ENCODE peak calls at places on chromosome 12, in four cellular contexts. One of them, this sample, is unnamed.

GRCh38 chr12:10113085-10113484 is 14.3 kb upstream of the CLEC1A start:
- DNase-seq in hepatocyte: no peak
- DNase-seq in bronchial epithelial cell: peak
- DNase-seq in neural progenitor cell: no peak
- DNase-seq in this sample: no peak

GRCh38 chr12:121942145-121942718 is 23.8 kb downstream of the CFAP251 start:
- DNase-seq in hepatocyte: peak
- DNase-seq in neural progenitor cell: no peak
- DNase-seq in bronchial epithelial cell: peak
- DNase-seq in this sample: peak

GRCh38 chr12:70719672-70720420 is 82.6 kb upstream of the PTPRB start:
- DNase-seq in hepatocyte: peak
- DNase-seq in bronchial epithelial cell: peak
- DNase-seq in neural progenitor cell: peak
- DNase-seq in this sample: peak

GRCh38 chr12:57154804-57155434 is 7.5 kb upstream of the LRP1-AS start:
- DNase-seq in hepatocyte: no peak
- DNase-seq in neural progenitor cell: no peak
- DNase-seq in bronchial epithelial cell: no peak
- DNase-seq in this sample: no peak

GRCh38 chr12:76422154-76422877 is 74.1 kb upstream of the BBS10 start:
- DNase-seq in neural progenitor cell: no peak
- DNase-seq in hepatocyte: no peak
- DNase-seq in bronchial epithelial cell: no peak
- DNase-seq in this sample: no peak

GRCh38 chr12:1855241-1855640 is 34.9 kb downstream of the LRTM2 start:
- DNase-seq in hepatocyte: no peak
- DNase-seq in neural progenitor cell: no peak
- DNase-seq in bronchial epithelial cell: no peak
- DNase-seq in this sample: no peak

GRCh38 chr12:117994551-117995438 is 21.7 kb upstream of the RFC5 start:
- DNase-seq in neural progenitor cell: no peak
- DNase-seq in hepatocyte: no peak
- DNase-seq in bronchial epithelial cell: no peak
- DNase-seq in this sample: no peak

GRCh38 chr12:47852096-47852571 is 32.4 kb upstream of the HDAC7 start:
- DNase-seq in hepatocyte: peak
- DNase-seq in neural progenitor cell: no peak
- DNase-seq in bronchial epithelial cell: no peak
- DNase-seq in this sample: no peak

GRCh38 chr12:81992461-81992860 is 233.3 kb upstream of the PPFIA2 start:
- DNase-seq in neural progenitor cell: peak
- DNase-seq in hepatocyte: peak
- DNase-seq in bronchial epithelial cell: peak
- DNase-seq in this sample: peak

GRCh38 chr12:118061876-118062791 is 1.2 kb upstream of the WSB2 start:
- DNase-seq in neural progenitor cell: peak
- DNase-seq in hepatocyte: peak
- DNase-seq in bronchial epithelial cell: peak
- DNase-seq in this sample: no peak

GRCh38 chr12:111012918-111013317 is 92.5 kb upstream of the MYL2 start:
- DNase-seq in hepatocyte: no peak
- DNase-seq in neural progenitor cell: no peak
- DNase-seq in bronchial epithelial cell: no peak
- DNase-seq in this sample: no peak

GRCh38 chr12:92063641-92064040 is 82.0 kb downstream of the BTG1 start:
- DNase-seq in neural progenitor cell: no peak
- DNase-seq in bronchial epithelial cell: peak
- DNase-seq in hepatocyte: no peak
- DNase-seq in this sample: peak

GRCh38 chr12:2689879-2690278 is 104.9 kb upstream of the FKBP4 start:
- DNase-seq in bronchial epithelial cell: no peak
- DNase-seq in hepatocyte: no peak
- DNase-seq in neural progenitor cell: peak
- DNase-seq in this sample: no peak

GRCh38 chr12:57215668-57216013 is 953 bp upstream of the NXPH4 start:
- DNase-seq in neural progenitor cell: no peak
- DNase-seq in hepatocyte: no peak
- DNase-seq in bronchial epithelial cell: no peak
- DNase-seq in this sample: no peak

GRCh38 chr12:83971781-83972180 is 940.8 kb downstream of the SLC6A15 start:
- DNase-seq in hepatocyte: no peak
- DNase-seq in neural progenitor cell: no peak
- DNase-seq in bronchial epithelial cell: no peak
- DNase-seq in this sample: no peak

GRCh38 chr12:116528067-116528466 is 31.1 kb upstream of the MAP1LC3B2 start:
- DNase-seq in bronchial epithelial cell: peak
- DNase-seq in neural progenitor cell: no peak
- DNase-seq in hepatocyte: no peak
- DNase-seq in this sample: no peak

GRCh38 chr12:31120392-31121008 is 46.8 kb downstream of the DDX11 start:
- DNase-seq in bronchial epithelial cell: no peak
- DNase-seq in neural progenitor cell: peak
- DNase-seq in hepatocyte: no peak
- DNase-seq in this sample: no peak

GRCh38 chr12:31118831-31119530 is 45.3 kb downstream of the DDX11 start:
- DNase-seq in hepatocyte: peak
- DNase-seq in bronchial epithelial cell: no peak
- DNase-seq in neural progenitor cell: peak
- DNase-seq in this sample: no peak

GRCh38 chr12:31119531-31120211 is 46.0 kb downstream of the DDX11 start:
- DNase-seq in neural progenitor cell: peak
- DNase-seq in hepatocyte: no peak
- DNase-seq in bronchial epithelial cell: no peak
- DNase-seq in this sample: no peak

GRCh38 chr12:31118347-31118830 is 44.7 kb downstream of the DDX11 start:
- DNase-seq in bronchial epithelial cell: no peak
- DNase-seq in hepatocyte: peak
- DNase-seq in neural progenitor cell: peak
- DNase-seq in this sample: no peak

DNA sequence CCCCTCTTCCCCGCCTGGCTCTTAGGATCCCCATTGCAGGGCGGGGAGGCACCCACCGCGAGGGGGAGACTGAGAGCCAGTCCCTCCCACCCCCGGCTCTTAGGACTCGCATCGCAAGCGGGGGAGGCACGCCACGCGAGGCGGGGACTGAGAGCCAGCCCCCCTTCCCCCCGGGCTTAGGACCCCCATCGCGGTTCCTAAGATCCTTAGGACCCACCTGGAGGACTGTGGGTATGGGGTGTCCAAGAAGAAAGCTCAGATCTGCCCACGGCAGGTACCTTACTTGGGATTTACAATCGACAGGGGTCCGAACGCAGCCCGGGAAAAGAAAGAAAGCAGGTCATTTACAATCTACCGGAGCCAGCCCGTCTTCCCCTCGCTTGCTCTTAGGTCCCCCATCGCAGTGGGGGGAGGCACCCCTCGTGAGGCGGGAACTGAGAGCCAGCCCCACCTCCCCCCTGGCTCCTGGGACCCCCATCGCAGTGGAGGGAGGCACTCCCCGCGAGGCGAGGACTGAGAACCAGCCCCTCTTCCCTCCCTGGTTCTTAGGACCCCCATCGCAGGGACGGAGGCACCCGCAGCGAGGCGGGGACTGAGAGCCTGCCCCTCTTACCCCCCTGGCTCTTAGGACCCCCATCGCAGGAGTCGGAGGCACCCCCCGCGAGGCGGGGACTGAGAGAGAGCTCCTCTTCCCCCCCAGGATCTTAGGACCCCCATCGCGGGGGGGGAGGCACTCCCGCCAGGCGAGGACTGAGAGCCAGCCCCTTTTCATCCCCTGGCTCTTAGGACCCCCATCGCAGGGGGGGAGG is 43.7 kb downstream of the DDX11 start:
- DNase-seq in bronchial epithelial cell: peak
- DNase-seq in hepatocyte: peak
- DNase-seq in neural progenitor cell: peak
- DNase-seq in this sample: no peak
- TF ChIP-seq CTCF in bronchial epithelial cell: peak
- TF ChIP-seq CTCF in hepatocyte: peak
- TF ChIP-seq CTCF in neural progenitor cell: peak
- TF ChIP-seq CTCF in this sample: peak

DNA sequence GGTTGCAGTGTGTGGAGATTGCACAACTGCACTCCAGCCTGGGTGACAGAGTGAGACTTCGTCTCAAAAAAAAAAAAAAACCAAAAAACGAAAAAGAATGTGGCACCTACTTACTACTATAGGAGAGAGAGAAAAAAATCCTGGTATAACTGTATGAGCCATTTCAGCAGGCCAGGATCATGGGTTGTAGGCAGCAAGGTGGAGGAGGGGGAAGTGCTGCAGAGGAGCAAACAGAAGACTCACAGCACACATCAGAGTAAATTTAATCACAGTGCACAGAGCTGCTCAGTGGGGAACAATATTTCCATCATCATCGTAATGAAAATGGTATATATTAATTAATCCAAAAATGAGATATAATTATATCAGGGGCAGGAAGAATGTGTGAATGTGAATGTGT is 175.8 kb downstream of the SLC2A13 start:
- DNase-seq in neural progenitor cell: no peak
- DNase-seq in hepatocyte: no peak
- DNase-seq in bronchial epithelial cell: no peak
- DNase-seq in this sample: no peak
- H3K4me3 ChIP-seq in neural progenitor cell: no peak
- H3K4me3 ChIP-seq in hepatocyte: no peak
- H3K4me3 ChIP-seq in bronchial epithelial cell: no peak
- H3K4me3 ChIP-seq in this sample: no peak

DNA sequence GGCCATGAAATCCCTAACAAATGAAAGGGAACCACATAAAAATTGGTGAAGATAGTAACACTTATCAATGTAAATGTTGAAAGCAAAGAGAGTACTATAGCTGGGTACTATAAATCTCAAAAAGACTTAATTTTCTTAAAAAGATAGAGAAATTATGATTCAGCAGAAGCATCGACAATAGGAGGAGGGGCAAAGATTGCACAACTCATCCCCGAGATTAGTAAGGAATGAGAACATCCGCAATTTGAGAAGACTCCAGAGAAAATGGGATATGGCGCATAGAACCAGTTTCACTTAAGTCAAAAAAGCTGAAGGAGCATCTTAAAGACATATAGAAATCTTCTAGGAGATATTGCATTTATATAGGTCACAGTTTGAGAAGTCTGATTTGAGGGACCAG is 220.2 kb upstream of the SLC16A7 start:
- DNase-seq in hepatocyte: no peak
- DNase-seq in bronchial epithelial cell: no peak
- DNase-seq in neural progenitor cell: no peak
- DNase-seq in this sample: no peak
- TF ChIP-seq CTCF in hepatocyte: no peak
- TF ChIP-seq CTCF in bronchial epithelial cell: no peak
- TF ChIP-seq CTCF in neural progenitor cell: no peak
- TF ChIP-seq CTCF in this sample: no peak

DNA sequence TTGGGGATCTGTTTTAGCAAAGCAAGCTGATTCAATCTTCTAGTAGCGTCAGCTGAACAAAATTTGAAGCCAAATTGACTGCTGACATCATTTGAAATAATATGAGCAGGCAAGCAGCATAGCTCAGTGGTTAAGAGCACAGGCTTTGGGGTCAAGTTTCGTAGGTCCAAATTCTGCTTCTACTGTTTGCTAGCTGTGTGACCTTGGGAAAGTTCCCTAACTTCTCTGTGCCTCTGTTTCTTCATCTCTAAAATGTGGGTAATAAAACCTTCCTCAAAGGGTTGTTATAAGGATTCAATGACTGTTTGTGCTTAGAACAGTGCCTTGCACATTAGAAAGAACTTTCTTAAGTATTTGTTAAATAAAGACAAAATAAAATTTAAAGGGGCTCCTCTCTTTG is 12.7 kb downstream of the GPR19 start:
- DNase-seq in bronchial epithelial cell: no peak
- DNase-seq in hepatocyte: no peak
- DNase-seq in neural progenitor cell: no peak
- DNase-seq in this sample: no peak
- H3K4me3 ChIP-seq in bronchial epithelial cell: no peak
- H3K4me3 ChIP-seq in hepatocyte: no peak
- H3K4me3 ChIP-seq in neural progenitor cell: peak
- H3K4me3 ChIP-seq in this sample: no peak

GRCh38 chr12:50214018-50214417 is 46.8 kb upstream of the CERS5 start:
- DNase-seq in neural progenitor cell: no peak
- DNase-seq in bronchial epithelial cell: no peak
- DNase-seq in hepatocyte: no peak
- DNase-seq in this sample: no peak

GRCh38 chr12:50213439-50213838 is 46.3 kb upstream of the CERS5 start:
- DNase-seq in bronchial epithelial cell: peak
- DNase-seq in hepatocyte: no peak
- DNase-seq in neural progenitor cell: no peak
- DNase-seq in this sample: no peak

GRCh38 chr12:50215033-50215432 is 47.9 kb upstream of the CERS5 start:
- DNase-seq in neural progenitor cell: no peak
- DNase-seq in hepatocyte: no peak
- DNase-seq in bronchial epithelial cell: peak
- DNase-seq in this sample: no peak

GRCh38 chr12:50212071-50212467 is 44.9 kb upstream of the CERS5 start:
- DNase-seq in hepatocyte: no peak
- DNase-seq in neural progenitor cell: no peak
- DNase-seq in bronchial epithelial cell: no peak
- DNase-seq in this sample: no peak

GRCh38 chr12:50211392-50212070 is 44.4 kb upstream of the CERS5 start:
- DNase-seq in bronchial epithelial cell: no peak
- DNase-seq in neural progenitor cell: no peak
- DNase-seq in hepatocyte: no peak
- DNase-seq in this sample: no peak
- TF ChIP-seq CTCF in bronchial epithelial cell: no peak
- TF ChIP-seq CTCF in neural progenitor cell: no peak
- TF ChIP-seq CTCF in hepatocyte: peak
- TF ChIP-seq CTCF in this sample: no peak

DNA sequence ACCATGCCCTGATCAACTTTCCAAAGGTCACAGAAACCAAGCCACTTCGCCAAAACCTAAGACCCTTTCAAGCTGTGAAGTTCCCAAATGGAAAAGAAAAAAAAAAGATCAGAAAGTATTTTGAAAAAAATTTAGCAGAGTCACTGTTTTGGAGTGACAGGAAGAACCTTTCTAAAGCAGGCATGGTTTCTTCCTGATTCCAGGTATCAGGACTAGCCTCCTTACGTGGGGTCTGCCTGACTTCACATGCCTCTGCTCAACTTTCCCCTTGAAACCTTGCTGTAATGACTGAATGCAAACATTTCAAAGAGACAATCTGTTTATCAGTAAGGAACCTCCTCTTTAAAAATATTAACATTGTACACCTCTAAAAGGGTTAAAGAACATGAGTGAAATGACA is 9.5 kb downstream of the CORO1C start:
- DNase-seq in bronchial epithelial cell: no peak
- DNase-seq in hepatocyte: no peak
- DNase-seq in neural progenitor cell: no peak
- DNase-seq in this sample: no peak
- H3K4me3 ChIP-seq in bronchial epithelial cell: no peak
- H3K4me3 ChIP-seq in hepatocyte: no peak
- H3K4me3 ChIP-seq in neural progenitor cell: no peak
- H3K4me3 ChIP-seq in this sample: no peak

This sample was measured in brain microvascular endothelial cell.